ENCODE peak calls at places on chromosomes 13 and 19, in eight cellular contexts. I, G, X, U, A, L, K and H are unnamed samples.

GRCh38 chr13:28499579-28499978 is 4.7 kb upstream of the FLT1 start:
- DNase-seq in K (no peak), I (no peak), G (no peak), A (peak; percentile 74), U (no peak), L (no peak), X (no peak), H (no peak)

GRCh38 chr13:99657848-99658265 is 156.6 kb downstream of the TM9SF2 start:
- DNase-seq in G (peak; percentile 57), U (peak; percentile 46), I (no peak), K (peak; percentile 55), A (no peak), X (no peak), L (peak; percentile 5), H (no peak)

GRCh38 chr13:79373916-79374315 is 32.1 kb downstream of the RBM26 start:
- DNase-seq in U (no peak), K (no peak), L (no peak), G (no peak), A (no peak), I (no peak), X (no peak), H (no peak)

GRCh38 chr13:44739120-44739519 is 163.0 kb upstream of the TSC22D1 start:
- DNase-seq in G (no peak), L (no peak), A (no peak), I (no peak), X (no peak), K (no peak), U (no peak), H (no peak)

GRCh38 chr13:49584771-49585182 is 581 bp downstream of the RCBTB1 start:
- DNase-seq in G (no peak), I (no peak), K (no peak), L (peak; percentile 30), X (peak; percentile 6), U (peak; percentile 14), A (peak; percentile 6), H (no peak)

GRCh38 chr19:7772752-7773291 is 9.8 kb downstream of the CLEC4M start:
- DNase-seq in X (no peak), U (peak; percentile 60), A (no peak), K (no peak), L (no peak), G (no peak), I (no peak), H (no peak)

GRCh38 chr13:53105881-53106280 is 77.3 kb downstream of the OLFM4 start:
- DNase-seq in U (no peak), K (no peak), I (no peak), L (no peak), G (no peak), X (no peak), A (no peak), H (no peak)

GRCh38 chr19:4597278-4597974 is 37.9 kb upstream of the SEMA6B start:
- DNase-seq in U (no peak), G (no peak), L (no peak), A (no peak), X (no peak), I (no peak), K (no peak), H (no peak)

GRCh38 chr19:4811328-4812131 is 20.0 kb downstream of the TICAM1 start:
- DNase-seq in G (peak; percentile 89), L (peak; percentile 59), X (peak; percentile 56), U (peak; percentile 37), I (no peak), K (peak; percentile 88), A (peak; percentile 45), H (peak; percentile 93)

GRCh38 chr19:14906711-14907110 is 20.8 kb upstream of the OR7A17 start:
- DNase-seq in I (no peak), X (no peak), G (no peak), L (no peak), A (no peak), K (no peak), U (no peak), H (no peak)
- H3K4me3 ChIP-seq in I (no peak overlapping the region), X (no peak overlapping the region), G (no peak overlapping the region), L (no peak overlapping the region), A (no peak overlapping the region), K (no peak overlapping the region), U (no peak overlapping the region), H (no peak overlapping the region)

GRCh38 chr19:17469092-17469370 is 1.3 kb upstream of the SLC27A1 start:
- DNase-seq in A (peak; percentile 13), U (no peak), I (no peak), X (no peak), K (no peak), L (no peak), G (no peak), H (no peak)

GRCh38 chr19:17469371-17470203 is 737 bp upstream of the SLC27A1 start:
- DNase-seq in L (peak; percentile 97), I (peak; percentile 96), G (peak; percentile 97), U (peak; percentile 93), X (peak; percentile 95), K (peak; percentile 95), A (peak; percentile 89), H (peak; percentile 99)

GRCh38 chr19:17470204-17470841 is at the start of gene SLC27A1:
- DNase-seq in X (peak; percentile 99), U (peak; percentile 98), I (peak; percentile 96), A (peak; percentile 98), L (peak; percentile 98), K (peak; percentile 97), G (peak; percentile 92), H (peak; percentile 99)

GRCh38 chr19:17467471-17468301 is 2.6 kb upstream of the SLC27A1 start:
- DNase-seq in A (no peak), K (no peak), L (no peak), I (no peak), U (no peak), G (no peak), X (no peak), H (no peak)

GRCh38 chr19:17468302-17469091 is 1.8 kb upstream of the SLC27A1 start:
- DNase-seq in A (no peak), G (no peak), L (peak; percentile 47), U (peak; percentile 8), K (peak; percentile 83), I (no peak), X (no peak), H (peak; percentile 87)
- H3K4me3 ChIP-seq in A (no peak overlapping the region), G (no peak overlapping the region), L (peak overlapping the region; percentile 59), U (peak overlapping the region; percentile 64), K (peak overlapping the region; percentile 46), I (peak overlapping the region; percentile 95), X (peak overlapping the region; percentile 73), H (peak overlapping the region; percentile 74)

DNA sequence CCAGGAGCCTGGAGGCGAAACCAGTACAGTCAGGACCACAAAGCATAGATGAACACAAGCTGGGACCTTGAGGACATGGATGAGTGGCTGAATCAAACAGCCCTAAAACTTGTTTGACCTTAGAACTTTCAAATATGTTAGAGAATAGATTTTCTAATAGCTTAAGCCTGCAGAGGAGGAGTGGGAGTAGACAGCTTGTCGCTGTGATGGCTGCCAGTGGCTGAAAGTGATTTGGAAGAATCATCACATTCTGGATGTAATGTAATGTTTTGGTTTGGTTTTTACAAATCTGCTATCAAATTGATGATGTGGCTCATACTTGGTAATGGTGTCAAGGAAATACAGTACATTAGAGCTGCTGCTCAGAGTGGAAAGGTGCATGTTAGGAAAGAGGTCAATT is 12.0 kb downstream of the IGFL3 start:
- DNase-seq in G (no peak), U (no peak), X (no peak), K (no peak), L (no peak), I (no peak), A (no peak), H (no peak)
- H3K4me3 ChIP-seq in G (no peak overlapping the region), U (no peak overlapping the region), X (no peak overlapping the region), K (no peak overlapping the region), L (no peak overlapping the region), I (no peak overlapping the region), A (no peak overlapping the region), H (no peak overlapping the region)

DNA sequence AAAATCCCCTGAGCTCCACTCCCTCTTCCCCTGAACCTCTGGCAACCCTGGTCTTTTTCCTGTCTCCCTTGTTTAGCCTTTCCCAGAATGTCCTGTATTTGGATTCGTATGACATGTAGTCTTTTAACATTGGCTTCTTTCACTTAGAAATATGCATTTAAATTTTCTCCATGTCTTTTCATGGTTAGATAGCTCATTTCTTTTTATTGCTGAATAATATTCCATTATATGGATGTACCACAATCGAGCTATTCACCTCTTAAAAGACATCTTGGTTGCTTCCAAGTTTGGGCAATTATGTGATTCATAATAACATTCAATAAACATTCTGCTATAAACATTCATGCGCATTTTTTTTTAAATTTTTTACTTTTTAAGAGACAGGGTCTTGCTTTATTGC is 99.6 kb upstream of the ZNF536 start:
- DNase-seq in X (no peak), U (no peak), A (no peak), K (no peak), L (no peak), G (no peak), I (no peak), H (no peak)
- H3K4me3 ChIP-seq in X (no peak overlapping the region), U (no peak overlapping the region), A (no peak overlapping the region), K (no peak overlapping the region), L (no peak overlapping the region), G (no peak overlapping the region), I (no peak overlapping the region), H (no peak overlapping the region)

GRCh38 chr13:107211073-107211472 is 643.1 kb upstream of the ARGLU1 start:
- DNase-seq in L (peak; percentile 81), X (peak; percentile 70), A (peak; percentile 97), G (no peak), I (no peak), U (peak; percentile 87), K (peak; percentile 56), H (peak; percentile 74)
- H3K4me3 ChIP-seq in L (no peak overlapping the region), X (no peak overlapping the region), A (no peak overlapping the region), G (no peak overlapping the region), I (peak overlapping the region; percentile 28), U (no peak overlapping the region), K (no peak overlapping the region), H (peak overlapping the region; percentile 2)